ENCODE peak calls at places on chromosomes 3 and 15, in ten cellular contexts. One of them, this sample, is unnamed.

GRCh38 chr3:184786271-184787010 is 25.5 kb upstream of the VPS8 start:
- DNase-seq in activated T-cell treated with anti-CD3 and anti-CD28 coated beads for 48 hours: no peak
- DNase-seq in CD14-positive monocyte: peak
- DNase-seq in stimulated activated CD4-positive, alpha-beta T cell treated with anti-CD3 and anti-CD28 coated beads, Interleukin-12 subunit alpha, Interleukin-12 subunit beta, amount 100 ng/mL, for 24 hours: no peak
- DNase-seq in testis: peak
- DNase-seq in stromal cell of bone marrow: peak
- DNase-seq in KBM-7: peak
- DNase-seq in NCI-H69: no peak
- DNase-seq in GM12891: peak
- DNase-seq in skeletal muscle cell: peak
- DNase-seq in this sample: no peak

GRCh38 chr3:177523072-177523675 is 325.9 kb upstream of the TBL1XR1 start:
- DNase-seq in skeletal muscle cell: no peak
- DNase-seq in CD14-positive monocyte: no peak
- DNase-seq in GM12891: no peak
- DNase-seq in KBM-7: no peak
- DNase-seq in activated T-cell treated with anti-CD3 and anti-CD28 coated beads for 48 hours: no peak
- DNase-seq in stimulated activated CD4-positive, alpha-beta T cell treated with anti-CD3 and anti-CD28 coated beads, Interleukin-12 subunit alpha, Interleukin-12 subunit beta, amount 100 ng/mL, for 24 hours: no peak
- DNase-seq in NCI-H69: peak
- DNase-seq in stromal cell of bone marrow: no peak
- DNase-seq in testis: no peak
- DNase-seq in this sample: no peak

GRCh38 chr15:27327467-27328045 is 356.6 kb downstream of the GABRG3 start:
- DNase-seq in CD14-positive monocyte: no peak
- DNase-seq in GM12891: no peak
- DNase-seq in stromal cell of bone marrow: no peak
- DNase-seq in activated T-cell treated with anti-CD3 and anti-CD28 coated beads for 48 hours: no peak
- DNase-seq in testis: no peak
- DNase-seq in KBM-7: no peak
- DNase-seq in stimulated activated CD4-positive, alpha-beta T cell treated with anti-CD3 and anti-CD28 coated beads, Interleukin-12 subunit alpha, Interleukin-12 subunit beta, amount 100 ng/mL, for 24 hours: no peak
- DNase-seq in skeletal muscle cell: no peak
- DNase-seq in NCI-H69: peak
- DNase-seq in this sample: no peak

GRCh38 chr3:126112531-126113237 is 28.8 kb upstream of the SLC41A3 start:
- DNase-seq in stromal cell of bone marrow: no peak
- DNase-seq in skeletal muscle cell: no peak
- DNase-seq in stimulated activated CD4-positive, alpha-beta T cell treated with anti-CD3 and anti-CD28 coated beads, Interleukin-12 subunit alpha, Interleukin-12 subunit beta, amount 100 ng/mL, for 24 hours: no peak
- DNase-seq in KBM-7: no peak
- DNase-seq in NCI-H69: no peak
- DNase-seq in GM12891: no peak
- DNase-seq in activated T-cell treated with anti-CD3 and anti-CD28 coated beads for 48 hours: no peak
- DNase-seq in testis: no peak
- DNase-seq in CD14-positive monocyte: no peak
- DNase-seq in this sample: no peak

GRCh38 chr3:146047485-146047884 is 113.5 kb downstream of the PLOD2 start:
- DNase-seq in skeletal muscle cell: no peak
- DNase-seq in NCI-H69: no peak
- DNase-seq in stimulated activated CD4-positive, alpha-beta T cell treated with anti-CD3 and anti-CD28 coated beads, Interleukin-12 subunit alpha, Interleukin-12 subunit beta, amount 100 ng/mL, for 24 hours: no peak
- DNase-seq in testis: no peak
- DNase-seq in activated T-cell treated with anti-CD3 and anti-CD28 coated beads for 48 hours: no peak
- DNase-seq in GM12891: no peak
- DNase-seq in KBM-7: no peak
- DNase-seq in CD14-positive monocyte: no peak
- DNase-seq in stromal cell of bone marrow: no peak
- DNase-seq in this sample: no peak

GRCh38 chr3:158430968-158431367 is 140.0 kb upstream of the MLF1 start:
- DNase-seq in skeletal muscle cell: no peak
- DNase-seq in CD14-positive monocyte: no peak
- DNase-seq in KBM-7: no peak
- DNase-seq in stromal cell of bone marrow: no peak
- DNase-seq in testis: no peak
- DNase-seq in NCI-H69: no peak
- DNase-seq in GM12891: no peak
- DNase-seq in stimulated activated CD4-positive, alpha-beta T cell treated with anti-CD3 and anti-CD28 coated beads, Interleukin-12 subunit alpha, Interleukin-12 subunit beta, amount 100 ng/mL, for 24 hours: no peak
- DNase-seq in activated T-cell treated with anti-CD3 and anti-CD28 coated beads for 48 hours: no peak
- DNase-seq in this sample: no peak

GRCh38 chr15:75450307-75451201 is 936 bp downstream of the SIN3A start:
- DNase-seq in KBM-7: peak
- DNase-seq in skeletal muscle cell: peak
- DNase-seq in activated T-cell treated with anti-CD3 and anti-CD28 coated beads for 48 hours: peak
- DNase-seq in stimulated activated CD4-positive, alpha-beta T cell treated with anti-CD3 and anti-CD28 coated beads, Interleukin-12 subunit alpha, Interleukin-12 subunit beta, amount 100 ng/mL, for 24 hours: peak
- DNase-seq in NCI-H69: peak
- DNase-seq in testis: peak
- DNase-seq in stromal cell of bone marrow: peak
- DNase-seq in CD14-positive monocyte: peak
- DNase-seq in GM12891: peak
- DNase-seq in this sample: peak

GRCh38 chr3:25542571-25543039 is 114.5 kb downstream of the RARB start:
- DNase-seq in stromal cell of bone marrow: no peak
- DNase-seq in NCI-H69: peak
- DNase-seq in stimulated activated CD4-positive, alpha-beta T cell treated with anti-CD3 and anti-CD28 coated beads, Interleukin-12 subunit alpha, Interleukin-12 subunit beta, amount 100 ng/mL, for 24 hours: no peak
- DNase-seq in testis: no peak
- DNase-seq in KBM-7: no peak
- DNase-seq in CD14-positive monocyte: no peak
- DNase-seq in activated T-cell treated with anti-CD3 and anti-CD28 coated beads for 48 hours: no peak
- DNase-seq in skeletal muscle cell: peak
- DNase-seq in GM12891: no peak
- DNase-seq in this sample: no peak

GRCh38 chr3:114409291-114409690 is 115.5 kb downstream of the TIGIT start:
- DNase-seq in activated T-cell treated with anti-CD3 and anti-CD28 coated beads for 48 hours: no peak
- DNase-seq in GM12891: no peak
- DNase-seq in NCI-H69: peak
- DNase-seq in stromal cell of bone marrow: no peak
- DNase-seq in KBM-7: no peak
- DNase-seq in testis: no peak
- DNase-seq in CD14-positive monocyte: no peak
- DNase-seq in stimulated activated CD4-positive, alpha-beta T cell treated with anti-CD3 and anti-CD28 coated beads, Interleukin-12 subunit alpha, Interleukin-12 subunit beta, amount 100 ng/mL, for 24 hours: no peak
- DNase-seq in skeletal muscle cell: no peak
- DNase-seq in this sample: no peak

GRCh38 chr3:141302364-141303141 is 65.8 kb upstream of the ZBTB38 start:
- DNase-seq in KBM-7: no peak
- DNase-seq in activated T-cell treated with anti-CD3 and anti-CD28 coated beads for 48 hours: no peak
- DNase-seq in GM12891: no peak
- DNase-seq in NCI-H69: peak
- DNase-seq in stromal cell of bone marrow: peak
- DNase-seq in testis: peak
- DNase-seq in CD14-positive monocyte: no peak
- DNase-seq in stimulated activated CD4-positive, alpha-beta T cell treated with anti-CD3 and anti-CD28 coated beads, Interleukin-12 subunit alpha, Interleukin-12 subunit beta, amount 100 ng/mL, for 24 hours: no peak
- DNase-seq in skeletal muscle cell: peak
- DNase-seq in this sample: no peak

GRCh38 chr3:19147905-19148767 is at the start of gene KCNH8:
- DNase-seq in CD14-positive monocyte: peak
- DNase-seq in stromal cell of bone marrow: no peak
- DNase-seq in activated T-cell treated with anti-CD3 and anti-CD28 coated beads for 48 hours: no peak
- DNase-seq in skeletal muscle cell: no peak
- DNase-seq in stimulated activated CD4-positive, alpha-beta T cell treated with anti-CD3 and anti-CD28 coated beads, Interleukin-12 subunit alpha, Interleukin-12 subunit beta, amount 100 ng/mL, for 24 hours: peak
- DNase-seq in KBM-7: peak
- DNase-seq in NCI-H69: peak
- DNase-seq in GM12891: no peak
- DNase-seq in testis: peak
- DNase-seq in this sample: no peak

GRCh38 chr3:184765730-184766074 is 46.3 kb upstream of the VPS8 start:
- DNase-seq in skeletal muscle cell: no peak
- DNase-seq in stimulated activated CD4-positive, alpha-beta T cell treated with anti-CD3 and anti-CD28 coated beads, Interleukin-12 subunit alpha, Interleukin-12 subunit beta, amount 100 ng/mL, for 24 hours: no peak
- DNase-seq in testis: no peak
- DNase-seq in activated T-cell treated with anti-CD3 and anti-CD28 coated beads for 48 hours: no peak
- DNase-seq in KBM-7: peak
- DNase-seq in CD14-positive monocyte: peak
- DNase-seq in GM12891: peak
- DNase-seq in stromal cell of bone marrow: no peak
- DNase-seq in NCI-H69: no peak
- DNase-seq in this sample: no peak

GRCh38 chr3:120364821-120365220 is 15.7 kb upstream of the LRRC58 start:
- DNase-seq in activated T-cell treated with anti-CD3 and anti-CD28 coated beads for 48 hours: no peak
- DNase-seq in stromal cell of bone marrow: peak
- DNase-seq in testis: no peak
- DNase-seq in skeletal muscle cell: peak
- DNase-seq in NCI-H69: no peak
- DNase-seq in KBM-7: no peak
- DNase-seq in stimulated activated CD4-positive, alpha-beta T cell treated with anti-CD3 and anti-CD28 coated beads, Interleukin-12 subunit alpha, Interleukin-12 subunit beta, amount 100 ng/mL, for 24 hours: no peak
- DNase-seq in GM12891: no peak
- DNase-seq in CD14-positive monocyte: no peak
- DNase-seq in this sample: no peak

GRCh38 chr15:77144492-77145070 is 73.7 kb upstream of the TSPAN3 start:
- DNase-seq in CD14-positive monocyte: no peak
- DNase-seq in testis: no peak
- DNase-seq in activated T-cell treated with anti-CD3 and anti-CD28 coated beads for 48 hours: no peak
- DNase-seq in KBM-7: no peak
- DNase-seq in stromal cell of bone marrow: peak
- DNase-seq in GM12891: no peak
- DNase-seq in stimulated activated CD4-positive, alpha-beta T cell treated with anti-CD3 and anti-CD28 coated beads, Interleukin-12 subunit alpha, Interleukin-12 subunit beta, amount 100 ng/mL, for 24 hours: no peak
- DNase-seq in skeletal muscle cell: peak
- DNase-seq in NCI-H69: no peak
- DNase-seq in this sample: no peak